ENCODE peak calls at places on chromosomes 4 and X, in eight cellular contexts. P is T-cell; Z is progenitor cell of endocrine pancreas; L is hippocampal formation; C is amygdala; Q is NCI-H2081; M is stimulated activated CD8-positive, alpha-beta memory T cell treated with anti-CD3 and anti-CD28 coated beads, Interleukin-4, amount 100 ng/mL, for 24 hours; O is adrenal gland. E is an unnamed sample.

GRCh38 chrX:63889001-63889400 is 104.0 kb upstream of the ARHGEF9 start:
- DNase-seq in C (no peak), Z (no peak), M (no peak), L (no peak), O (no peak), Q (no peak), P (no peak), E (no peak)

GRCh38 chrX:40086569-40087335 is 11.0 kb downstream of the BCOR start:
- DNase-seq in O (no peak), C (no peak), M (no peak), P (no peak), Z (no peak), L (peak; percentile 77), Q (no peak), E (no peak)

GRCh38 chr4:103306870-103307345 is 108.8 kb upstream of the CENPE start:
- DNase-seq in M (no peak), L (peak; percentile 64), Q (no peak), C (no peak), P (no peak), O (no peak), Z (peak; percentile 44), E (no peak)

GRCh38 chr4:25923745-25924144 is 9.7 kb downstream of the SMIM20 start:
- DNase-seq in Z (no peak), P (no peak), L (no peak), O (no peak), C (no peak), Q (no peak), M (no peak), E (no peak)

GRCh38 chr4:24266951-24267577 is 317.3 kb downstream of the DHX15 start:
- DNase-seq in O (no peak), P (no peak), L (no peak), M (no peak), C (no peak), Q (no peak), Z (no peak), E (no peak)

GRCh38 chrX:63503541-63503940 is 152.4 kb upstream of the SPIN4 start:
- DNase-seq in M (no peak), O (no peak), Q (no peak), C (no peak), P (no peak), Z (no peak), L (no peak), E (no peak)

GRCh38 chr4:158810487-158811215 is 41.8 kb downstream of the FNIP2 start:
- DNase-seq in M (no peak), O (peak; percentile 81), C (no peak), L (no peak), P (no peak), Z (no peak), Q (no peak), E (no peak)

GRCh38 chrX:153958605-153959004 is 13.0 kb downstream of the HCFC1 start:
- DNase-seq in M (no peak), Q (no peak), L (no peak), P (no peak), O (no peak), Z (no peak), C (no peak), E (no peak)

GRCh38 chr4:59630922-59631321 is 1569.2 kb upstream of the ADGRL3 start:
- DNase-seq in Q (no peak), C (no peak), Z (no peak), O (no peak), L (no peak), M (no peak), P (no peak), E (no peak)

GRCh38 chr4:158817562-158818370 is 48.9 kb downstream of the FNIP2 start:
- DNase-seq in Z (no peak), C (no peak), O (no peak), Q (no peak), P (no peak), L (no peak), M (no peak), E (no peak)

GRCh38 chr4:179586460-179586859 is 2144.2 kb upstream of the AGA start:
- DNase-seq in L (no peak), O (no peak), Z (no peak), C (no peak), M (no peak), Q (no peak), P (no peak), E (no peak)